ENCODE peak calls at places on chromosomes 5 and 9, in ten cellular contexts. N is DND-41, R is SK-N-SH, H is H1, J is IMR-90, L is HepG2, I is HCT116, U is mesendoderm, K is trophoblast cell, T is H9. M is an unnamed sample.

GRCh38 chr9:82271099-82271498 is 282.5 kb downstream of the SPATA31D1 start:
- DNase-seq in N (no peak), R (no peak), H (no peak), J (peak; percentile 95), L (no peak), I (no peak), U (no peak), K (no peak), T (no peak), M (peak; percentile 1)

GRCh38 chr9:121160025-121160424 is 41.6 kb downstream of the RAB14 start:
- DNase-seq in N (no peak), R (no peak), H (no peak), J (no peak), L (no peak), I (no peak), U (no peak), K (no peak), T (no peak), M (no peak)

GRCh38 chr5:69414885-69415583 is at the start of gene MARVELD2:
- DNase-seq in N (no peak), R (peak; percentile 26), H (peak; percentile 89), J (peak; percentile 6), L (peak; percentile 81), I (peak; percentile 77), U (peak; percentile 96), K (peak; percentile 86), T (peak; percentile 94), M (peak; percentile 32)

GRCh38 chr5:6681682-6682081 is 31.6 kb upstream of the TENT4A start:
- DNase-seq in N (no peak), R (no peak), H (no peak), J (no peak), L (no peak), I (no peak), U (no peak), K (no peak), T (no peak), M (no peak)

GRCh38 chr5:132389453-132390286 is 20.2 kb downstream of the SLC22A5 start:
- DNase-seq in N (peak; percentile 42), R (no peak), H (no peak), J (peak; percentile 100), L (no peak), I (peak; percentile 99), U (peak; percentile 94), K (peak; percentile 99), T (no peak), M (peak; percentile 100)

GRCh38 chr9:122215663-122216062 is 13.1 kb downstream of the LHX6 start:
- DNase-seq in N (no peak), R (no peak), H (no peak), J (no peak), L (no peak), I (no peak), U (no peak), K (no peak), T (no peak), M (no peak)

GRCh38 chr9:32589083-32589713 is 16.2 kb upstream of the NDUFB6 start:
- DNase-seq in N (no peak), R (peak; percentile 58), H (no peak), J (peak; percentile 57), L (peak; percentile 28), I (peak; percentile 38), U (peak; percentile 51), K (no peak), T (no peak), M (no peak)

GRCh38 chr5:147876626-147877025 is 1.9 kb upstream of the SCGB3A2 start:
- DNase-seq in N (no peak), R (no peak), H (no peak), J (no peak), L (no peak), I (no peak), U (no peak), K (no peak), T (no peak), M (no peak)

GRCh38 chr5:36658016-36658415 is 51.6 kb downstream of the SLC1A3 start:
- DNase-seq in N (no peak), R (no peak), H (no peak), J (peak; percentile 10), L (no peak), I (no peak), U (no peak), K (no peak), T (no peak), M (no peak)

GRCh38 chr5:181120761-181121160 is 10.2 kb downstream of the OR2V1 start:
- DNase-seq in N (no peak), R (no peak), H (no peak), J (no peak), L (no peak), I (no peak), U (no peak), K (no peak), T (no peak), M (no peak)

DNA sequence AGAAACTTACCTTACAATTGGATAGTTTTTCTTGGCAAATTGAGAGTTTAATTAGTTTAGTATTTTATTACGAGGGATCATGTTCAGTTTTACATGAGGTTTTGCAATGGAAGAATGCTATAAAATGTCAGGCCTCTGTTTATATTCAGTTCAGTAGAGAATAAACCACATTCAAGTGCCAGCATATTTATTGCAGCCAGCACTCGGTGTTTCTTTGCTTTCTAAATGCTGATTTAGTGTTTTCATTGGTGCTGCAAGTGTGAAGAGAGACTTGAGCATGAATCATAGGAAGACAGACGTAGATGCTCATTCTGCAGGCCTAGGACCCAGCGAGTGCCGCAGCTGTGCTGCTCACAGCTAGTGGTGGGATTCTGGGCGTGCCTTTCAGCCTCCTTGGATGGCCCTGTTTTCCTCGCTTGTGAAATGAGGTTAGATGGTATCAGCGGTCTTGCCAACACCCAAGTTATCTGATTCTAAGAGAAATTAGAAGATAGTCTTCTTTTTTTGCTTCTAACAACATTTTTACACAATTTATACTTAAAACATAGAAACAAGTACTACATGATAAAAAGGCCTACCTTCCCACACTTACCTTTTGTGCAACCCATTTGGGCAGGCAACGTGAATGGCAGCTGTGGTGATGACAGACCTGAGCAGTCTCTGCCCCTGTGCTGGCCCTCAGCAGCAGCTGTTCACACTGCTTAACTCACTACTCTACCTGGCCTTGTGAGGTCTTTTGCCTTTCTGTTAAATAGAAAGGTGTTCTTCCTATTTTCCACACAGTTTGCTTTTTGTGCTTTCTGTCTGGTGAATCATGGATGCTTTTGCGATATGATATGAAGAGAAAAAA is 26.8 kb upstream of the TNFAIP8 start:
- DNase-seq in N (peak; percentile 89), R (no peak), H (no peak), J (peak; percentile 87), L (no peak), I (no peak), U (peak; percentile 36), K (peak; percentile 36), T (no peak), M (no peak)
- H3K9ac ChIP-seq in N (peak overlapping the region; percentile 43), R (no peak overlapping the region), H (no peak overlapping the region), J (no peak overlapping the region), L (no peak overlapping the region), I (no peak overlapping the region), U (no peak overlapping the region), K (no peak overlapping the region), T (no peak overlapping the region), M (peak overlapping the region; percentile 19)

GRCh38 chr5:170886210-170886894 is 24.5 kb downstream of the RANBP17 start:
- DNase-seq in N (no peak), R (no peak), H (no peak), J (no peak), L (no peak), I (no peak), U (no peak), K (no peak), T (no peak), M (no peak)
- H3K27ac ChIP-seq in N (no peak overlapping the region), R (no peak overlapping the region), H (no peak overlapping the region), J (no peak overlapping the region), L (no peak overlapping the region), I (no peak overlapping the region), U (no peak overlapping the region), K (no peak overlapping the region), T (no peak overlapping the region), M (no peak overlapping the region)

GRCh38 chr9:21579743-21580142 is 97.6 kb upstream of the IFNE start:
- DNase-seq in N (no peak), R (no peak), H (no peak), J (no peak), L (no peak), I (no peak), U (no peak), K (no peak), T (no peak), M (no peak)
- H3K4me1 ChIP-seq in N (peaks cover 7% of the 10 kb centered on the region), R (no peaks in the 10 kb centered on the region), H (no peaks in the 10 kb centered on the region), J (peaks cover 9% of the 10 kb centered on the region), L (no peaks in the 10 kb centered on the region), I (peaks cover 100% of the 10 kb centered on the region), U (peaks cover 5% of the 10 kb centered on the region), K (peaks cover 6% of the 10 kb centered on the region), T (no peaks in the 10 kb centered on the region), M (peaks cover 33% of the 10 kb centered on the region)

GRCh38 chr9:15295761-15296405 is 11.1 kb downstream of the TTC39B start:
- DNase-seq in N (peak; percentile 40), R (no peak), H (peak; percentile 20), J (peak; percentile 78), L (peak; percentile 42), I (no peak), U (no peak), K (no peak), T (no peak), M (no peak)
- H3K9ac ChIP-seq in N (peak overlapping the region; percentile 53), R (peak overlapping the region; percentile 56), H (no peak overlapping the region), J (peak overlapping the region; percentile 67), L (peak overlapping the region; percentile 56), I (no peak overlapping the region), U (no peak overlapping the region), K (no peak overlapping the region), T (no peak overlapping the region), M (peak overlapping the region; percentile 76)

GRCh38 chr5:80959768-80960442 is at the start of gene RASGRF2:
- DNase-seq in N (no peak), R (peak; percentile 87), H (peak; percentile 72), J (peak; percentile 44), L (peak; percentile 76), I (no peak), U (peak; percentile 84), K (peak; percentile 88), T (peak; percentile 66), M (no peak)
- H3K27ac ChIP-seq in N (no peak within 1 kb of the TSS), R (no peak within 1 kb of the TSS), H (no peak within 1 kb of the TSS), J (peak within 1 kb of the TSS; percentile 86), L (peak within 1 kb of the TSS; percentile 75), I (no peak within 1 kb of the TSS), U (no peak within 1 kb of the TSS), K (peak within 1 kb of the TSS; percentile 89), T (peak within 1 kb of the TSS; percentile 11), M (no peak within 1 kb of the TSS)

GRCh38 chr5:107303581-107303980 is 367.2 kb downstream of the EFNA5 start:
- DNase-seq in N (no peak), R (no peak), H (no peak), J (no peak), L (no peak), I (no peak), U (no peak), K (no peak), T (no peak), M (no peak)
- H3K4me1 ChIP-seq in N (no peaks in the 10 kb centered on the region), R (no peaks in the 10 kb centered on the region), H (no peaks in the 10 kb centered on the region), J (peaks cover 10% of the 10 kb centered on the region), L (no peaks in the 10 kb centered on the region), I (no peaks in the 10 kb centered on the region), U (no peaks in the 10 kb centered on the region), K (peaks cover 5% of the 10 kb centered on the region), T (no peaks in the 10 kb centered on the region), M (no peaks in the 10 kb centered on the region)

GRCh38 chr9:136303066-136303824 is 649 bp downstream of the CCDC187 start:
- DNase-seq in N (no peak), R (no peak), H (no peak), J (no peak), L (no peak), I (no peak), U (no peak), K (peak; percentile 53), T (no peak), M (peak; percentile 75)
- H3K9ac ChIP-seq in N (no peak overlapping the region), R (no peak overlapping the region), H (no peak overlapping the region), J (no peak overlapping the region), L (no peak overlapping the region), I (no peak overlapping the region), U (no peak overlapping the region), K (no peak overlapping the region), T (no peak overlapping the region), M (no peak overlapping the region)

GRCh38 chr9:86735772-86736458 is 211.4 kb downstream of the GAS1 start:
- DNase-seq in N (no peak), R (no peak), H (no peak), J (no peak), L (no peak), I (no peak), U (no peak), K (no peak), T (no peak), M (no peak)
- H3K27ac ChIP-seq in N (no peak overlapping the region), R (no peak overlapping the region), H (no peak overlapping the region), J (no peak overlapping the region), L (no peak overlapping the region), I (no peak overlapping the region), U (no peak overlapping the region), K (no peak overlapping the region), T (no peak overlapping the region), M (no peak overlapping the region)